ENCODE peak calls at places on chromosomes 16 and 17, in five cellular contexts. One of them, this sample, is unnamed.

GRCh38 chr16:17520567-17520966 is 49.8 kb upstream of the XYLT1 start:
- DNase-seq in stimulated activated CD8-positive, alpha-beta memory T cell treated with anti-CD3 and anti-CD28 coated beads, Interleukin-2, amount 100 ng/mL, for 48 hours: no peak
- DNase-seq in CD8-positive, alpha-beta T cell: no peak
- DNase-seq in AML-193: no peak
- DNase-seq in cardiac septum: no peak
- DNase-seq in this sample: no peak

GRCh38 chr17:45784583-45785372 is 658 bp downstream of the CRHR1 start:
- DNase-seq in cardiac septum: no peak
- DNase-seq in CD8-positive, alpha-beta T cell: peak; percentile 29
- DNase-seq in stimulated activated CD8-positive, alpha-beta memory T cell treated with anti-CD3 and anti-CD28 coated beads, Interleukin-2, amount 100 ng/mL, for 48 hours: peak; percentile 28
- DNase-seq in AML-193: no peak
- DNase-seq in this sample: peak; percentile 14

GRCh38 chr17:40539711-40540411 is 25.4 kb downstream of the CCR7 start:
- DNase-seq in CD8-positive, alpha-beta T cell: no peak
- DNase-seq in stimulated activated CD8-positive, alpha-beta memory T cell treated with anti-CD3 and anti-CD28 coated beads, Interleukin-2, amount 100 ng/mL, for 48 hours: no peak
- DNase-seq in cardiac septum: no peak
- DNase-seq in AML-193: no peak
- DNase-seq in this sample: no peak

GRCh38 chr17:1398900-1399299 is 1.1 kb downstream of the YWHAE start:
- DNase-seq in cardiac septum: no peak
- DNase-seq in CD8-positive, alpha-beta T cell: no peak
- DNase-seq in AML-193: no peak
- DNase-seq in stimulated activated CD8-positive, alpha-beta memory T cell treated with anti-CD3 and anti-CD28 coated beads, Interleukin-2, amount 100 ng/mL, for 48 hours: no peak
- DNase-seq in this sample: peak; percentile 46

GRCh38 chr17:71900830-71901229 is 220.0 kb upstream of the SOX9 start:
- DNase-seq in CD8-positive, alpha-beta T cell: no peak
- DNase-seq in stimulated activated CD8-positive, alpha-beta memory T cell treated with anti-CD3 and anti-CD28 coated beads, Interleukin-2, amount 100 ng/mL, for 48 hours: no peak
- DNase-seq in AML-193: no peak
- DNase-seq in cardiac septum: no peak
- DNase-seq in this sample: no peak

GRCh38 chr17:48586355-48586924 is 3.6 kb downstream of the HOXB3 start:
- DNase-seq in CD8-positive, alpha-beta T cell: peak; percentile 44
- DNase-seq in cardiac septum: no peak
- DNase-seq in AML-193: no peak
- DNase-seq in stimulated activated CD8-positive, alpha-beta memory T cell treated with anti-CD3 and anti-CD28 coated beads, Interleukin-2, amount 100 ng/mL, for 48 hours: no peak
- DNase-seq in this sample: no peak

GRCh38 chr16:25553711-25554436 is 137.9 kb upstream of the HS3ST4 start:
- DNase-seq in CD8-positive, alpha-beta T cell: no peak
- DNase-seq in stimulated activated CD8-positive, alpha-beta memory T cell treated with anti-CD3 and anti-CD28 coated beads, Interleukin-2, amount 100 ng/mL, for 48 hours: no peak
- DNase-seq in cardiac septum: no peak
- DNase-seq in AML-193: no peak
- DNase-seq in this sample: no peak

GRCh38 chr16:8863594-8864424 is 5.0 kb downstream of the CARHSP1 start:
- DNase-seq in stimulated activated CD8-positive, alpha-beta memory T cell treated with anti-CD3 and anti-CD28 coated beads, Interleukin-2, amount 100 ng/mL, for 48 hours: no peak
- DNase-seq in CD8-positive, alpha-beta T cell: no peak
- DNase-seq in AML-193: no peak
- DNase-seq in cardiac septum: no peak
- DNase-seq in this sample: no peak

GRCh38 chr17:382644-383533 is 30.3 kb upstream of the RPH3AL start:
- DNase-seq in CD8-positive, alpha-beta T cell: no peak
- DNase-seq in AML-193: no peak
- DNase-seq in stimulated activated CD8-positive, alpha-beta memory T cell treated with anti-CD3 and anti-CD28 coated beads, Interleukin-2, amount 100 ng/mL, for 48 hours: no peak
- DNase-seq in cardiac septum: no peak
- DNase-seq in this sample: no peak

GRCh38 chr16:2194166-2194834 is 2.1 kb downstream of the CASKIN1 start:
- DNase-seq in stimulated activated CD8-positive, alpha-beta memory T cell treated with anti-CD3 and anti-CD28 coated beads, Interleukin-2, amount 100 ng/mL, for 48 hours: no peak
- DNase-seq in AML-193: no peak
- DNase-seq in cardiac septum: no peak
- DNase-seq in CD8-positive, alpha-beta T cell: no peak
- DNase-seq in this sample: no peak

GRCh38 chr17:45086865-45087495 is 25.9 kb downstream of the NMT1 start:
- DNase-seq in CD8-positive, alpha-beta T cell: no peak
- DNase-seq in AML-193: no peak
- DNase-seq in cardiac septum: no peak
- DNase-seq in stimulated activated CD8-positive, alpha-beta memory T cell treated with anti-CD3 and anti-CD28 coated beads, Interleukin-2, amount 100 ng/mL, for 48 hours: no peak
- DNase-seq in this sample: no peak